ENCODE peak calls at places on chromosomes 3 and 15, in seven cellular contexts. M is AG09319, J is neural progenitor cell, V is upper lobe of right lung, P is dorsolateral prefrontal cortex, W is prostate gland, I is OCI-LY7. T is an unnamed sample.

GRCh38 chr15:57377478-57377847 is 1.2 kb downstream of the CGNL1 start:
- DNase-seq in M (no peak), J (no peak), V (no peak), P (no peak), W (peak; percentile 70), I (no peak), T (no peak)

GRCh38 chr3:101091489-101091888 is 98.3 kb upstream of the ABI3BP start:
- DNase-seq in M (no peak), J (no peak), V (no peak), P (no peak), W (no peak), I (no peak), T (peak; percentile 4)

GRCh38 chr3:53254810-53255359 is 937 bp downstream of the TKT start:
- DNase-seq in M (no peak), J (peak; percentile 88), V (peak; percentile 91), P (peak; percentile 56), W (peak; percentile 69), I (peak; percentile 78), T (peak; percentile 34)

GRCh38 chr3:101936419-101937331 is 87.4 kb downstream of the NFKBIZ start:
- DNase-seq in M (peak; percentile 68), J (no peak), V (no peak), P (no peak), W (no peak), I (peak; percentile 70), T (peak; percentile 83)

GRCh38 chr3:138935864-138936762 is 10.8 kb downstream of the FOXL2 start:
- DNase-seq in M (no peak), J (peak; percentile 85), V (peak; percentile 88), P (peak; percentile 48), W (peak; percentile 40), I (peak; percentile 31), T (peak; percentile 36)

GRCh38 chr3:11059090-11059798 is 66.7 kb downstream of the SLC6A1 start:
- DNase-seq in M (peak; percentile 18), J (peak; percentile 85), V (no peak), P (peak; percentile 63), W (peak; percentile 50), I (peak; percentile 30), T (peak; percentile 73)

GRCh38 chr3:42078686-42079085 is 12.5 kb upstream of the TRAK1 start:
- DNase-seq in M (no peak), J (no peak), V (no peak), P (no peak), W (no peak), I (no peak), T (peak; percentile 21)

GRCh38 chr15:91882858-91883586 is 29.5 kb downstream of the SLCO3A1 start:
- DNase-seq in M (no peak), J (no peak), V (no peak), P (peak; percentile 42), W (no peak), I (no peak), T (no peak)

GRCh38 chr3:60917136-60917535 is 334.1 kb downstream of the FHIT start:
- DNase-seq in M (no peak), J (no peak), V (no peak), P (no peak), W (no peak), I (no peak), T (no peak)

GRCh38 chr3:14780927-14781507 is 37.7 kb upstream of the FGD5 start:
- DNase-seq in M (no peak), J (peak; percentile 80), V (peak; percentile 76), P (no peak), W (peak; percentile 27), I (peak; percentile 82), T (peak; percentile 35)

DNA sequence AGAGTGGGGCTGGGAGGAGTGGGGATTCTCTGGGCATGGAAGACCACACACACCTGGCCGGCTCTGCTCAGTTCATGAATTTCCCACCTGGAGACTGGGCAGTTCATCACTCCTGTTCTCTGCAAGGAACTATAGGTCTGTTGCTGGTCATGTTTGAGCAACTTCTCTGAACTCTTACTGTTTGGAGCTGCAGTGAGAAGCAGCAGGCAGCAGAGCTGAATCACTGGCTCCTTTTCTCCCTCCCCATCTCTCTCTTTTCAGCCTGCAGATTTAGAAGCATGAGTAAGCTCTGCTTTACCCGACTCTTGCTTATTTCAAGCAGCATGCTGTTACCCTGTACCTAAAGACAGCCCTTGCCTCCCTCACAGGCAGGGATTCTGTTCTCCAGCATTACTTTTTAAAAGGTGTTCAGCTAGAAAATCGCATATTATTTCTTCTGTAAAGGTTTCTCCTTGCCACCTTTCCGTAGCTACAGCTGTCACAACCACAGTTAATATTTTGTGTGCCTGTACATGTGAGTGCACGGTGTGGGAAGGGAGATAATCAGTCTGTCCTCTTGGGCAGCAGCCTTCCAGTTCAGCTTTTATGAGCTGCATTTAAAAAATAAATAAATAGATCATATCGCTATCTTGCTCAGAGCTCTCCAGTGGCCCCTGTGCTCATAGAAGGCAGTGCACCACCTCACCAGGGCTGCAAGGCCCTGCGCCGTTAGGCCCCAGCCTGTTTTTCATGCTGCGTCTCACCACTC is 131.6 kb downstream of the CHCHD6 start:
- DNase-seq in M (no peak), J (no peak), V (no peak), P (no peak), W (peak; percentile 49), I (no peak), T (peak; percentile 74)
- TF ChIP-seq CTCF in M (peak; percentile 7), J (peak; percentile 20), V (no peak), P (no peak), W (peak; percentile 35), I (no peak), T (peak; percentile 61)

GRCh38 chr3:193812078-193812725 is 219.2 kb downstream of the OPA1 start:
- DNase-seq in M (no peak), J (no peak), V (no peak), P (no peak), W (no peak), I (no peak), T (no peak)

GRCh38 chr3:193815246-193816027 is 222.4 kb downstream of the OPA1 start:
- DNase-seq in M (no peak), J (no peak), V (no peak), P (no peak), W (no peak), I (no peak), T (no peak)

GRCh38 chr3:193813506-193813850 is 220.5 kb downstream of the OPA1 start:
- DNase-seq in M (no peak), J (no peak), V (no peak), P (no peak), W (no peak), I (no peak), T (no peak)

GRCh38 chr3:193814166-193814565 is 221.2 kb downstream of the OPA1 start:
- DNase-seq in M (no peak), J (no peak), V (no peak), P (no peak), W (no peak), I (no peak), T (no peak)

DNA sequence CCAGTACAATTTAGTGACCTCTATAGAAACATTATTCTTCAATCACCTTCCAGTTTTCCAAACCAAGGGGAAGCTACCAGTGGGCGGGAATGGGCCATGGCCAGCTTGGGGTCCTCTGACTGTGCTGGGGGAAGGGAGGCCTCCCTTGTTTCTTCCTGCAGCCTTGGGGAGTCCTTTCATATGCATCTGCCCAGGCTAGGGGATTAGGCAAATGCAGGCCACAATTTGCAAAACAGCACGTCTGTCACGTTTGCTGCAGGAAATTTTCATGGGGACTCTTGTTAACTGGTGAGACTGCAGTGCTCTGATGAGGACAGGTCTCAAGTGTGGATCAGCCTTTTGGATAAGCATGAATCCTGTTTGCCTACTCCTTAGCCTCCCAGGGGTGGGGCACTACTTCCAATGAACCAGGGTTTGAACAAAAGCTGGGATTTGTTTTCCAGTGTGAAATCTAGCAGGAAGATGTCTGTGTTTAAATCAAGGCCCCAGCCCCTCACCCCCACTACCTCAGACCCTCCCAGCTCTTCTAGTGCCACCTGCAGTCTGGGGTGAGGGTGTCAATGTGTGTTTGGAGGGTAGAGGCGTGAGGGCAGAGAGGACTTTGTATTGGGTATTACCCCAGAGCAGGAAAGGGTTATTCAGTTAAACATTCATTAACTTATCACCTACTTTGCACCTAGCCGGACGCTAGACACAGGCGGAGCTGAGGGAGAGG is 219.9 kb downstream of the OPA1 start:
- DNase-seq in M (no peak), J (no peak), V (no peak), P (no peak), W (no peak), I (no peak), T (no peak)
- TF ChIP-seq CTCF in M (no peak), J (no peak), V (no peak), P (no peak), W (no peak), I (no peak), T (no peak)

DNA sequence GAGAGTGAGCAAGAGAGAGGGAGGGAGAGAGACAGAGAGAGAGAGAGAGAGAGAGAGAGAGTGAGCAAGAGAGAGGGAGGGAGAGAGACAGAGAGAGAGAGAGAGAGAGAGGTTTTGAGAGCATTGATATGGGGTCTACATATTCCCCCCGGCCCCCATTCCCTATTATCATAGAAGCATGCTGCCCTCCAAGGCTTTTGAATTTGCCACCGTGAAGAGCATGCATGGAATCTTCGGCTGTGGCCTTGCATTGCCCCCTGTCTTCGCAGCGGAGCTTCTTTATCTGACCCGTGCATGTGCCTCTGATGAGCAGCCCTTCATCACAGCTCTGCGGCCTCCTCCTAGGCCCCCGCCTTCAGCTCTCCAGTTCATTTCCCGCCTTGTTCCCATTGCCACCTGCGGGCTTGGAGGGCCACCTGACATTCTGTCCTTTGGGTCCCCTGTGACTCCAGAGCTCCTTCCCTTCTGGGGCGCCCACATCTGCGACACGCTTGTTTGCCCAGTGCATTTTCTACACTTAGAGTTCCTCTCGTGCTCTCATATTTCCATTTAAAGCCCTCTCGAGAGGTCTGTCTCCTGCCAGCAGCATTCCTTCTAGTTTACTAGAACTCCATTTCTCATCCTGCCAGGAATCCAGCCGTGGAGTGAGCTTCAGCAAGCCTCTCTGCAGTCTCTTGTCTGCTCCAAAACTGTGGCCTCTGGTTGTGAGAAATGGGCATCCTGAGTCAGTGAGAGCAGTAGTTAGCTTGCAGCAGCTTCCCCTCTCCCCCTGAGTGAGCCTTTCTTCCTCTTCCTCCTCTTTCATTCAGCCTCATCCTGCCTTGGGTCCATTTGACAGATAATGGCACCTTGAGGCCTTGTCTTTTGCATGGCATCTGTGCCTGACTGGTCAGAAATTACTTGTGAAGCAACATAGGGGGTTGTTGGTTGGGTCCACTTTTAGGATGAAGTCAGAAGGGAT is 25.3 kb downstream of the LPP start:
- DNase-seq in M (peak; percentile 36), J (peak; percentile 21), V (peak; percentile 83), P (no peak), W (peak; percentile 51), I (peak; percentile 66), T (peak; percentile 72)
- TF ChIP-seq CTCF in M (peak; percentile 12), J (no peak), V (no peak), P (no peak), W (peak; percentile 17), I (no peak), T (no peak)

DNA sequence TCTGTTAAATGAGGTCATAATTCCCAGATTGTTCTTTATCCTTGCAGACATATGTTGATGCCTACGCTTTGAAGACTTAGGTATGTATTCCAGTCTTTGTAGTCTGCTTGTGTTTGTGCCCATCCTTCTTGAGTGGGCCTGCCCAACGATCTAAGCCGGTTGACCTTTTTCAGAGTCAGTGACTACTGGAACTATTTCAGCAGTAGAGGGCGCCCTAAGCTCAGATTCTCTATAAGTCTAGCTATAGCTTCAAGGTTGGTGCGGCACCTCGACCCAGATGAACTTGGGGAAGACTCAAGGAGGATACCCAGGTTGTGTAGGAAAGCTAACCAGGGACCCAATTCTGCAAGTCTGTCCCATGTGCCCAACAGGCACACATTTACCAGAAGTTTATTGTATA is 228.8 kb upstream of the PPP2R3A start:
- DNase-seq in M (no peak), J (peak; percentile 76), V (no peak), P (no peak), W (peak; percentile 6), I (peak; percentile 37), T (peak; percentile 11)
- TF ChIP-seq CTCF in M (peak; percentile 25), J (peak; percentile 63), V (peak; percentile 25), P (no peak), W (no peak), I (peak; percentile 69), T (peak; percentile 76)

T was measured in HFFc6.